ENCODE peak calls at places on chromosome 6, in seven cellular contexts. One of them, this sample, is unnamed.

GRCh38 chr6:16316741-16317251 is 78.4 kb downstream of the GMPR start:
- DNase-seq in PC-3: peak
- DNase-seq in psoas muscle: no peak
- DNase-seq in bronchial epithelial cell: peak
- DNase-seq in B cell: no peak
- DNase-seq in dorsolateral prefrontal cortex: no peak
- DNase-seq in WTC11: peak
- DNase-seq in this sample: peak

GRCh38 chr6:169738204-169738971 is 13.0 kb downstream of the DYNLT2 start:
- DNase-seq in PC-3: no peak
- DNase-seq in dorsolateral prefrontal cortex: no peak
- DNase-seq in B cell: no peak
- DNase-seq in psoas muscle: peak
- DNase-seq in WTC11: no peak
- DNase-seq in bronchial epithelial cell: no peak
- DNase-seq in this sample: no peak

GRCh38 chr6:167350731-167351655 is 26.1 kb downstream of the TTLL2 start:
- DNase-seq in B cell: peak
- DNase-seq in psoas muscle: peak
- DNase-seq in PC-3: peak
- DNase-seq in dorsolateral prefrontal cortex: peak
- DNase-seq in WTC11: peak
- DNase-seq in bronchial epithelial cell: peak
- DNase-seq in this sample: peak

GRCh38 chr6:113600556-113601339 is 256.4 kb upstream of the MARCKS start:
- DNase-seq in B cell: no peak
- DNase-seq in PC-3: no peak
- DNase-seq in dorsolateral prefrontal cortex: no peak
- DNase-seq in psoas muscle: no peak
- DNase-seq in WTC11: no peak
- DNase-seq in bronchial epithelial cell: no peak
- DNase-seq in this sample: no peak

GRCh38 chr6:53483423-53484353 is 61.2 kb downstream of the GCLC start:
- DNase-seq in psoas muscle: peak
- DNase-seq in dorsolateral prefrontal cortex: peak
- DNase-seq in bronchial epithelial cell: no peak
- DNase-seq in PC-3: peak
- DNase-seq in B cell: peak
- DNase-seq in WTC11: no peak
- DNase-seq in this sample: no peak

GRCh38 chr6:97207383-97207782 is 75.6 kb downstream of the MMS22L start:
- DNase-seq in B cell: no peak
- DNase-seq in bronchial epithelial cell: no peak
- DNase-seq in PC-3: no peak
- DNase-seq in dorsolateral prefrontal cortex: no peak
- DNase-seq in WTC11: no peak
- DNase-seq in psoas muscle: no peak
- DNase-seq in this sample: no peak

GRCh38 chr6:103734016-103734415 is 1125.7 kb downstream of the HACE1 start:
- DNase-seq in PC-3: no peak
- DNase-seq in B cell: no peak
- DNase-seq in WTC11: no peak
- DNase-seq in psoas muscle: no peak
- DNase-seq in dorsolateral prefrontal cortex: no peak
- DNase-seq in bronchial epithelial cell: no peak
- DNase-seq in this sample: no peak

GRCh38 chr6:135231469-135231844 is 50.3 kb downstream of the MYB start:
- DNase-seq in PC-3: no peak
- DNase-seq in bronchial epithelial cell: no peak
- DNase-seq in psoas muscle: no peak
- DNase-seq in WTC11: no peak
- DNase-seq in B cell: no peak
- DNase-seq in dorsolateral prefrontal cortex: no peak
- DNase-seq in this sample: no peak

GRCh38 chr6:108526739-108527174 is 34.0 kb upstream of the FOXO3 start:
- DNase-seq in dorsolateral prefrontal cortex: no peak
- DNase-seq in B cell: no peak
- DNase-seq in WTC11: no peak
- DNase-seq in bronchial epithelial cell: peak
- DNase-seq in PC-3: peak
- DNase-seq in psoas muscle: no peak
- DNase-seq in this sample: peak

GRCh38 chr6:82348130-82348529 is 15.5 kb upstream of the TPBG start:
- DNase-seq in PC-3: peak
- DNase-seq in psoas muscle: no peak
- DNase-seq in WTC11: no peak
- DNase-seq in dorsolateral prefrontal cortex: no peak
- DNase-seq in bronchial epithelial cell: no peak
- DNase-seq in B cell: no peak
- DNase-seq in this sample: no peak
- TF ChIP-seq CTCF in PC-3: peak
- TF ChIP-seq CTCF in psoas muscle: no peak
- TF ChIP-seq CTCF in WTC11: no peak
- TF ChIP-seq CTCF in dorsolateral prefrontal cortex: no peak
- TF ChIP-seq CTCF in bronchial epithelial cell: no peak
- TF ChIP-seq CTCF in B cell: no peak
- TF ChIP-seq CTCF in this sample: no peak

GRCh38 chr6:25630508-25631229 is 21.3 kb upstream of the SCGN start:
- DNase-seq in psoas muscle: no peak
- DNase-seq in dorsolateral prefrontal cortex: no peak
- DNase-seq in bronchial epithelial cell: no peak
- DNase-seq in PC-3: no peak
- DNase-seq in B cell: no peak
- DNase-seq in WTC11: no peak
- DNase-seq in this sample: no peak

GRCh38 chr6:25629202-25629584 is 22.8 kb upstream of the SCGN start:
- DNase-seq in bronchial epithelial cell: no peak
- DNase-seq in WTC11: no peak
- DNase-seq in B cell: no peak
- DNase-seq in psoas muscle: no peak
- DNase-seq in dorsolateral prefrontal cortex: no peak
- DNase-seq in PC-3: no peak
- DNase-seq in this sample: no peak

GRCh38 chr6:25623874-25624273 is 28.1 kb upstream of the SCGN start:
- DNase-seq in dorsolateral prefrontal cortex: no peak
- DNase-seq in bronchial epithelial cell: no peak
- DNase-seq in PC-3: no peak
- DNase-seq in WTC11: no peak
- DNase-seq in psoas muscle: no peak
- DNase-seq in B cell: no peak
- DNase-seq in this sample: no peak

GRCh38 chr6:25628471-25629201 is 23.4 kb upstream of the SCGN start:
- DNase-seq in psoas muscle: no peak
- DNase-seq in dorsolateral prefrontal cortex: no peak
- DNase-seq in PC-3: no peak
- DNase-seq in B cell: no peak
- DNase-seq in WTC11: no peak
- DNase-seq in bronchial epithelial cell: no peak
- DNase-seq in this sample: no peak

GRCh38 chr6:25627001-25627400 is 25.0 kb upstream of the SCGN start:
- DNase-seq in B cell: no peak
- DNase-seq in dorsolateral prefrontal cortex: no peak
- DNase-seq in bronchial epithelial cell: peak
- DNase-seq in psoas muscle: no peak
- DNase-seq in WTC11: peak
- DNase-seq in PC-3: no peak
- DNase-seq in this sample: no peak
- TF ChIP-seq CTCF in B cell: no peak
- TF ChIP-seq CTCF in dorsolateral prefrontal cortex: no peak
- TF ChIP-seq CTCF in bronchial epithelial cell: no peak
- TF ChIP-seq CTCF in psoas muscle: no peak
- TF ChIP-seq CTCF in WTC11: no peak
- TF ChIP-seq CTCF in PC-3: no peak
- TF ChIP-seq CTCF in this sample: no peak

DNA sequence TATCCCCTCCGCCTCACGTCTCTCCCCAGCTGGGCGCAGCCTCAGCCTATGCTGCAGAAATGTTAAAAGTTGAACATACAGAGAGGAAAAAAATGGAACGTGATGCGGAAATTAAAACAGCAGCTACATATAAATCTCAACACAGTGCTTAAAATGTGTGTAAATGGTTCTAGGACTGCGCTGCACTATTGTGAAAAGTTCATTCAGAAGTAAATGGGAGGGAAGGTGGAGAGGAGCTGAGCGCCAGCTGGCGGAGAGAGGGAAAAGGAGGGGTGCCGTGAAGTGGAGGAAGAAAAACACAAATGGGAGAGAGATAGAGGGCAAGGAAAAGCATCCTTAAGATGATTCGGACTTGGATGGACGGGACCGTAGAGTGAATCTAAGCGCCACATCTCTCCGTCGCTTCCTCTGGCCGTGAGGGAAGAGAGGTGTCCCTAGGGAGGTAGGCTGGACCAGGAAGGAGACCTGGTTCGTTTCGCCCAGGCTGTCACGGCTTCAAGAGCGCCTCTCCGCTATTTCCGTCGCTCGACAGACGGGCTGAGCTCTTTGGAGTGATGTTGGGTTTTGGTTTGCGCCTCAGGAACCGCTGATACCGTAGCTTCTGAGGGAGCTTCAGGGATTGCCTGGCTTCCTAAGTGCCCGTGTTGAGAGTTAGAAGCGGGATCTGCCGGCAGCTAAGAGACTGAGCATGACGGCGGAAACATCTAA is 113.7 kb downstream of the TRIM27 start:
- DNase-seq in bronchial epithelial cell: no peak
- DNase-seq in PC-3: no peak
- DNase-seq in dorsolateral prefrontal cortex: no peak
- DNase-seq in psoas muscle: no peak
- DNase-seq in WTC11: no peak
- DNase-seq in B cell: no peak
- DNase-seq in this sample: no peak
- TF ChIP-seq CTCF in bronchial epithelial cell: peak
- TF ChIP-seq CTCF in PC-3: no peak
- TF ChIP-seq CTCF in dorsolateral prefrontal cortex: no peak
- TF ChIP-seq CTCF in psoas muscle: no peak
- TF ChIP-seq CTCF in WTC11: no peak
- TF ChIP-seq CTCF in B cell: no peak
- TF ChIP-seq CTCF in this sample: no peak

GRCh38 chr6:26660096-26660425 is 515 bp upstream of the ZNF322 start:
- DNase-seq in bronchial epithelial cell: peak
- DNase-seq in PC-3: peak
- DNase-seq in psoas muscle: no peak
- DNase-seq in WTC11: no peak
- DNase-seq in dorsolateral prefrontal cortex: no peak
- DNase-seq in B cell: no peak
- DNase-seq in this sample: peak
- TF ChIP-seq CTCF in bronchial epithelial cell: peak
- TF ChIP-seq CTCF in PC-3: peak
- TF ChIP-seq CTCF in psoas muscle: peak
- TF ChIP-seq CTCF in WTC11: no peak
- TF ChIP-seq CTCF in dorsolateral prefrontal cortex: no peak
- TF ChIP-seq CTCF in B cell: peak
- TF ChIP-seq CTCF in this sample: peak